ENCODE peak calls at places on chromosomes 4 and X, in ten cellular contexts. V is A673; E is ovary; K is GM23248; S is HAP-1; J is suprapubic skin; P is testis; O is naive thymus-derived CD4-positive, alpha-beta T cell; B is aorta; Q is heart right ventricle. G is an unnamed sample.

GRCh38 chr4:23819041-23819511 is 70.8 kb downstream of the PPARGC1A start:
- DNase-seq in V (no peak), E (peak; percentile 53), K (no peak), S (no peak), J (no peak), P (no peak), O (no peak), B (peak; percentile 43), Q (peak; percentile 19), G (no peak)

GRCh38 chr4:156109943-156110925 is 156.6 kb upstream of the CTSO start:
- DNase-seq in V (peak; percentile 68), E (no peak), K (peak; percentile 70), S (peak; percentile 50), J (no peak), P (no peak), O (no peak), B (no peak), Q (no peak), G (no peak)

GRCh38 chr4:121238461-121238860 is 74.3 kb upstream of the TNIP3 start:
- DNase-seq in V (no peak), E (no peak), K (no peak), S (no peak), J (no peak), P (no peak), O (no peak), B (no peak), Q (no peak), G (no peak)

GRCh38 chr4:55311792-55312490 is 34.1 kb upstream of the SRD5A3 start:
- DNase-seq in V (no peak), E (no peak), K (no peak), S (no peak), J (no peak), P (no peak), O (no peak), B (no peak), Q (no peak), G (no peak)

GRCh38 chrX:18701621-18702361 is 5.7 kb upstream of the PPEF1 start:
- DNase-seq in V (no peak), E (no peak), K (no peak), S (peak; percentile 17), J (no peak), P (no peak), O (no peak), B (peak; percentile 54), Q (peak; percentile 38), G (no peak)

GRCh38 chr4:55336138-55337034 is 9.7 kb upstream of the SRD5A3 start:
- DNase-seq in V (no peak), E (no peak), K (no peak), S (peak; percentile 40), J (no peak), P (no peak), O (no peak), B (no peak), Q (no peak), G (no peak)

GRCh38 chrX:53440631-53441517 is 6.7 kb upstream of the HSD17B10 start:
- DNase-seq in V (peak; percentile 54), E (peak; percentile 82), K (peak; percentile 82), S (peak; percentile 18), J (peak; percentile 92), P (peak; percentile 21), O (no peak), B (peak; percentile 80), Q (peak; percentile 56), G (peak; percentile 90)

GRCh38 chr4:184012937-184013336 is 107.8 kb downstream of the STOX2 start:
- DNase-seq in V (no peak), E (no peak), K (no peak), S (no peak), J (no peak), P (no peak), O (no peak), B (no peak), Q (no peak), G (no peak)

GRCh38 chrX:21932277-21932996 is 8.1 kb upstream of the SMS start:
- DNase-seq in V (no peak), E (no peak), K (peak; percentile 91), S (no peak), J (no peak), P (no peak), O (no peak), B (peak; percentile 77), Q (no peak), G (peak; percentile 86)

GRCh38 chr4:3263053-3263958 is 14.3 kb downstream of the MSANTD1 start:
- DNase-seq in V (no peak), E (no peak), K (no peak), S (peak; percentile 6), J (no peak), P (no peak), O (no peak), B (peak; percentile 26), Q (no peak), G (no peak)

GRCh38 chr4:41452484-41453225 is 85.3 kb upstream of the LIMCH1 start:
- DNase-seq in V (no peak), E (no peak), K (no peak), S (no peak), J (no peak), P (no peak), O (no peak), B (no peak), Q (no peak), G (no peak)

GRCh38 chr4:108135549-108136209 is 33.1 kb downstream of the LEF1 start:
- DNase-seq in V (peak; percentile 41), E (no peak), K (no peak), S (peak; percentile 73), J (no peak), P (no peak), O (no peak), B (no peak), Q (no peak), G (no peak)

DNA sequence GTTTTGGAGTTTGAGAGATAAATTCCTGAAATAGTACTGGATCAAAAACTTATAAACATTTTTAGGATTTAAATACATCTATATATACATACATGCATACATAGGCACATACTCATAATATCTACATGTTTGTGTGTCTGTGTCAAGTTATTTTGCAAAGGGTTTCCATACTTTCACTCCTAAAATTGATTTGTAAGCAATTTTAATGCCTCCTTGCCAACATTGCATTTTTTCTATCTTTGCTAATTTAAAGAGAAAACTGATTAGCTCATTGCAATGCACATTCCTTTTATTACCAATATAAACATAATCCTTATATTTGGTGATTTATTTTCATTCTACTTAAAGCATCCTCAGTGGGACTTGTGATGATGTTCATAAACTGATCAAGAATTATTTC is 258.3 kb downstream of the FRMPD4 start:
- DNase-seq in V (no peak), E (no peak), K (no peak), S (no peak), J (no peak), P (no peak), O (no peak), B (no peak), Q (no peak), G (no peak)
- H3K9me3 ChIP-seq in V (no peaks in the 10 kb centered on the region), E (no peaks in the 10 kb centered on the region), K (no peaks in the 10 kb centered on the region), S (no peaks in the 10 kb centered on the region), J (no peaks in the 10 kb centered on the region), P (no peaks in the 10 kb centered on the region), O (no peaks in the 10 kb centered on the region), B (no peaks in the 10 kb centered on the region), Q (no peaks in the 10 kb centered on the region), G (no peaks in the 10 kb centered on the region)

GRCh38 chr4:181962321-181962720 is 280.9 kb upstream of the TENM3 start:
- DNase-seq in V (no peak), E (no peak), K (no peak), S (no peak), J (no peak), P (no peak), O (no peak), B (no peak), Q (no peak), G (peak; percentile 19)
- H3K4me1 ChIP-seq in V (no peaks in the 10 kb centered on the region), E (no peaks in the 10 kb centered on the region), K (peaks cover 19% of the 10 kb centered on the region), S (peaks cover 35% of the 10 kb centered on the region), J (no peaks in the 10 kb centered on the region), P (no peaks in the 10 kb centered on the region), O (no peaks in the 10 kb centered on the region), B (no peaks in the 10 kb centered on the region), Q (no peaks in the 10 kb centered on the region), G (peaks cover 39% of the 10 kb centered on the region)

DNA sequence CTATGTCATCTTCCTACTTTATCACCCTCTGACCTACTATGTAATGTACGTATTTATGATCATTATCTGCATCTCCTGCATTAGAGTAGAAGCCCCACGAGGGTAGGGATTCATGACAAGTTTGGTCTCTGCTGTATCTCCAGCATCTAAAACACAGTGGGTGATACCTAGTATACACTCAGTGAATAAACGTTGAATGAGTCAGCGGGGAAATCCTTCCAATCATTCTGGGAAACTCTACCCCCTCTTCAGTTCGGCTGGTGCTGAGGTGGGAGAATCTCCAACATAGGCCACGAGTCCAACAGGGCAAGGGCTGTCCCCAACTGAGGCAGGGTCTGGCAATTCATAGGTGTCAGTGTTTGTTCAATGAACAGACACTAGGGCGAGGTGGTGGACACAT is 74.4 kb upstream of the EFNB1 start:
- DNase-seq in V (no peak), E (no peak), K (no peak), S (no peak), J (no peak), P (no peak), O (no peak), B (no peak), Q (no peak), G (no peak)
- H3K9me3 ChIP-seq in V (no peaks in the 10 kb centered on the region), E (no peaks in the 10 kb centered on the region), K (no peaks in the 10 kb centered on the region), S (no peaks in the 10 kb centered on the region), J (no peaks in the 10 kb centered on the region), P (no peaks in the 10 kb centered on the region), O (no peaks in the 10 kb centered on the region), B (no peaks in the 10 kb centered on the region), Q (no peaks in the 10 kb centered on the region), G (peaks cover 19% of the 10 kb centered on the region)

GRCh38 chrX:130836447-130836846 is 66.6 kb downstream of the ENOX2 start:
- DNase-seq in V (no peak), E (no peak), K (no peak), S (no peak), J (no peak), P (no peak), O (peak; percentile 3), B (no peak), Q (no peak), G (no peak)

GRCh38 chrX:130831347-130831722 is 71.7 kb downstream of the ENOX2 start:
- DNase-seq in V (no peak), E (no peak), K (no peak), S (no peak), J (no peak), P (no peak), O (no peak), B (no peak), Q (no peak), G (no peak)

GRCh38 chrX:130830599-130831346 is 72.2 kb downstream of the ENOX2 start:
- DNase-seq in V (no peak), E (no peak), K (no peak), S (no peak), J (no peak), P (no peak), O (no peak), B (no peak), Q (no peak), G (no peak)

GRCh38 chrX:130834149-130834548 is 68.9 kb downstream of the ENOX2 start:
- DNase-seq in V (peak; percentile 11), E (no peak), K (no peak), S (peak; percentile 53), J (no peak), P (no peak), O (no peak), B (no peak), Q (no peak), G (no peak)

DNA sequence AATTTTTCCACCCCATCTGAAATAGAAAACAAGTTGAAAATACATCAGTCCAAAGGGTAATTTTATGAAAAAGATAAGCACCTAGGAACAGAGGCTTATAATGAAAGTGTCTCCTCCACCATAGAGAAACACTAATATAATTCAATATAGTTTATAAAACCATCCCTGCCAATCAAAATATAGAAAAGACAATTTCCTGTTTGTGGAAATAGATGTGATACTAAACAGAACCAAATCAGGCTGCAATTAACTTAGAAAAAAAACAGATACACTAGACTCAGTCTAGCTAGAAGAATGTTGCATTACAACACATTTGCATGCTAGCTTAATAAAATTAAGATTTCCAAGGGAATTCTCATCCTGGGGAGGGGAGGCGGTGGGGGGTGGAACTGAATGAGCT is 68.2 kb downstream of the ENOX2 start:
- DNase-seq in V (no peak), E (no peak), K (no peak), S (no peak), J (no peak), P (no peak), O (no peak), B (no peak), Q (no peak), G (peak; percentile 17)
- H3K4me1 ChIP-seq in V (peaks cover 7% of the 10 kb centered on the region), E (no peaks in the 10 kb centered on the region), K (no peaks in the 10 kb centered on the region), S (peaks cover 3% of the 10 kb centered on the region), J (no peaks in the 10 kb centered on the region), P (no peaks in the 10 kb centered on the region), O (no peaks in the 10 kb centered on the region), B (peaks cover 2% of the 10 kb centered on the region), Q (no peaks in the 10 kb centered on the region), G (no peaks in the 10 kb centered on the region)

G was measured in adipocyte.